ENCODE peak calls at places on chromosomes 12 and 14, in six cellular contexts. One of them, this sample, is unnamed.

GRCh38 chr12:50528800-50529199 is 24.0 kb downstream of the DIP2B start:
- DNase-seq in psoas muscle: no peak
- DNase-seq in HuH-7.5: no peak
- DNase-seq in HCT116: no peak
- DNase-seq in non-pigmented ciliary epithelial cell: no peak
- DNase-seq in NAMALWA: no peak
- DNase-seq in this sample: no peak

GRCh38 chr12:123269395-123269892 is 2.2 kb downstream of the CDK2AP1 start:
- DNase-seq in HuH-7.5: no peak
- DNase-seq in HCT116: no peak
- DNase-seq in non-pigmented ciliary epithelial cell: no peak
- DNase-seq in psoas muscle: peak; percentile 67
- DNase-seq in NAMALWA: peak; percentile 62
- DNase-seq in this sample: no peak

GRCh38 chr14:21408152-21408551 is 24.3 kb upstream of the SUPT16H start:
- DNase-seq in psoas muscle: no peak
- DNase-seq in non-pigmented ciliary epithelial cell: peak; percentile 44
- DNase-seq in NAMALWA: no peak
- DNase-seq in HCT116: no peak
- DNase-seq in HuH-7.5: no peak
- DNase-seq in this sample: no peak

GRCh38 chr14:58501214-58501816 is 73.8 kb downstream of the KIAA0586 start:
- DNase-seq in non-pigmented ciliary epithelial cell: peak; percentile 59
- DNase-seq in NAMALWA: peak; percentile 50
- DNase-seq in HCT116: peak; percentile 54
- DNase-seq in HuH-7.5: peak; percentile 18
- DNase-seq in psoas muscle: no peak
- DNase-seq in this sample: peak; percentile 45

GRCh38 chr14:79920180-79920579 is 291.1 kb downstream of the DIO2 start:
- DNase-seq in HuH-7.5: no peak
- DNase-seq in HCT116: no peak
- DNase-seq in non-pigmented ciliary epithelial cell: no peak
- DNase-seq in psoas muscle: no peak
- DNase-seq in NAMALWA: no peak
- DNase-seq in this sample: no peak

GRCh38 chr14:104523546-104523935 is 56.0 kb upstream of the C14orf180 start:
- DNase-seq in HCT116: no peak
- DNase-seq in psoas muscle: no peak
- DNase-seq in NAMALWA: no peak
- DNase-seq in HuH-7.5: no peak
- DNase-seq in non-pigmented ciliary epithelial cell: no peak
- DNase-seq in this sample: no peak

GRCh38 chr14:69133206-69134125 is 19.5 kb downstream of the DCAF5 start:
- DNase-seq in HCT116: no peak
- DNase-seq in non-pigmented ciliary epithelial cell: peak; percentile 53
- DNase-seq in psoas muscle: no peak
- DNase-seq in HuH-7.5: no peak
- DNase-seq in NAMALWA: no peak
- DNase-seq in this sample: no peak

GRCh38 chr12:120909633-120910318 is 5.6 kb upstream of the SPPL3 start:
- DNase-seq in non-pigmented ciliary epithelial cell: no peak
- DNase-seq in psoas muscle: no peak
- DNase-seq in NAMALWA: no peak
- DNase-seq in HuH-7.5: no peak
- DNase-seq in HCT116: no peak
- DNase-seq in this sample: no peak

GRCh38 chr12:49208661-49209060 is 19.8 kb upstream of the TUBA1A start:
- DNase-seq in NAMALWA: no peak
- DNase-seq in HuH-7.5: no peak
- DNase-seq in non-pigmented ciliary epithelial cell: no peak
- DNase-seq in HCT116: no peak
- DNase-seq in psoas muscle: no peak
- DNase-seq in this sample: no peak

GRCh38 chr14:63689132-63689531 is 38.7 kb downstream of the SGPP1 start:
- DNase-seq in NAMALWA: no peak
- DNase-seq in HCT116: no peak
- DNase-seq in non-pigmented ciliary epithelial cell: no peak
- DNase-seq in psoas muscle: no peak
- DNase-seq in HuH-7.5: no peak
- DNase-seq in this sample: no peak

GRCh38 chr12:50848963-50849362 is 6.2 kb downstream of the TMPRSS12 start:
- DNase-seq in HCT116: no peak
- DNase-seq in psoas muscle: no peak
- DNase-seq in NAMALWA: no peak
- DNase-seq in HuH-7.5: no peak
- DNase-seq in non-pigmented ciliary epithelial cell: no peak
- DNase-seq in this sample: no peak

GRCh38 chr12:54595471-54595870 is 7.0 kb upstream of the PPP1R1A start:
- DNase-seq in HCT116: no peak
- DNase-seq in psoas muscle: no peak
- DNase-seq in HuH-7.5: no peak
- DNase-seq in NAMALWA: no peak
- DNase-seq in non-pigmented ciliary epithelial cell: no peak
- DNase-seq in this sample: no peak

GRCh38 chr12:19382111-19382526 is 57.2 kb upstream of the AEBP2 start:
- DNase-seq in non-pigmented ciliary epithelial cell: peak; percentile 73
- DNase-seq in NAMALWA: no peak
- DNase-seq in HCT116: no peak
- DNase-seq in psoas muscle: no peak
- DNase-seq in HuH-7.5: no peak
- DNase-seq in this sample: no peak

GRCh38 chr14:50860478-50861086 is 11.3 kb upstream of the ABHD12B start:
- DNase-seq in HCT116: peak; percentile 71
- DNase-seq in non-pigmented ciliary epithelial cell: peak; percentile 56
- DNase-seq in HuH-7.5: peak; percentile 56
- DNase-seq in NAMALWA: peak; percentile 87
- DNase-seq in psoas muscle: peak; percentile 75
- DNase-seq in this sample: peak; percentile 42

GRCh38 chr14:97273540-97273939 is 476.4 kb downstream of the VRK1 start:
- DNase-seq in non-pigmented ciliary epithelial cell: no peak
- DNase-seq in NAMALWA: no peak
- DNase-seq in HCT116: no peak
- DNase-seq in HuH-7.5: no peak
- DNase-seq in psoas muscle: no peak
- DNase-seq in this sample: no peak

GRCh38 chr12:85559534-85559933 is 276.7 kb downstream of the RASSF9 start:
- DNase-seq in HCT116: no peak
- DNase-seq in HuH-7.5: no peak
- DNase-seq in non-pigmented ciliary epithelial cell: no peak
- DNase-seq in psoas muscle: no peak
- DNase-seq in NAMALWA: no peak
- DNase-seq in this sample: no peak

GRCh38 chr12:52156757-52157565 is 34.9 kb downstream of the KRT80 start:
- DNase-seq in HCT116: no peak
- DNase-seq in HuH-7.5: peak; percentile 85
- DNase-seq in non-pigmented ciliary epithelial cell: no peak
- DNase-seq in psoas muscle: peak; percentile 74
- DNase-seq in NAMALWA: peak; percentile 70
- DNase-seq in this sample: no peak

GRCh38 chr12:128076188-128076587 is 190.8 kb upstream of the TMEM132C start:
- DNase-seq in NAMALWA: no peak
- DNase-seq in non-pigmented ciliary epithelial cell: peak; percentile 91
- DNase-seq in HuH-7.5: no peak
- DNase-seq in HCT116: no peak
- DNase-seq in psoas muscle: no peak
- DNase-seq in this sample: peak; percentile 20

GRCh38 chr12:88726806-88727722 is 146.8 kb upstream of the KITLG start:
- DNase-seq in psoas muscle: no peak
- DNase-seq in non-pigmented ciliary epithelial cell: no peak
- DNase-seq in HCT116: no peak
- DNase-seq in HuH-7.5: no peak
- DNase-seq in NAMALWA: no peak
- DNase-seq in this sample: peak; percentile 2